ENCODE peak calls at places on chromosomes 3 and 15, in four cellular contexts. One of them, this sample, is unnamed.

GRCh38 chr15:97706059-97706458 is 254.4 kb upstream of the ARRDC4 start:
- DNase-seq in fibroblast of the aortic adventitia: no peak
- DNase-seq in HEK293T: no peak
- DNase-seq in Ammon's horn: no peak
- DNase-seq in this sample: no peak

GRCh38 chr3:79380581-79380980 is 387.2 kb downstream of the ROBO1 start:
- DNase-seq in Ammon's horn: no peak
- DNase-seq in HEK293T: no peak
- DNase-seq in fibroblast of the aortic adventitia: no peak
- DNase-seq in this sample: no peak

GRCh38 chr15:48550822-48551525 is 94.5 kb downstream of the FBN1 start:
- DNase-seq in fibroblast of the aortic adventitia: peak
- DNase-seq in Ammon's horn: no peak
- DNase-seq in HEK293T: no peak
- DNase-seq in this sample: no peak

GRCh38 chr3:9837701-9838582 is 5.9 kb downstream of the RPUSD3 start:
- DNase-seq in HEK293T: no peak
- DNase-seq in fibroblast of the aortic adventitia: no peak
- DNase-seq in Ammon's horn: no peak
- DNase-seq in this sample: no peak

GRCh38 chr3:13009132-13009945 is 63.9 kb downstream of the IQSEC1 start:
- DNase-seq in Ammon's horn: peak
- DNase-seq in HEK293T: no peak
- DNase-seq in fibroblast of the aortic adventitia: no peak
- DNase-seq in this sample: no peak

GRCh38 chr3:10855083-10855870 is 39.2 kb downstream of the SLC6A11 start:
- DNase-seq in fibroblast of the aortic adventitia: no peak
- DNase-seq in HEK293T: no peak
- DNase-seq in Ammon's horn: no peak
- DNase-seq in this sample: no peak

GRCh38 chr3:67109651-67110204 is 111.6 kb downstream of the KBTBD8 start:
- DNase-seq in Ammon's horn: peak
- DNase-seq in fibroblast of the aortic adventitia: peak
- DNase-seq in HEK293T: no peak
- DNase-seq in this sample: no peak

GRCh38 chr3:31947671-31948091 is 33.4 kb downstream of the OSBPL10 start:
- DNase-seq in HEK293T: no peak
- DNase-seq in fibroblast of the aortic adventitia: no peak
- DNase-seq in Ammon's horn: no peak
- DNase-seq in this sample: no peak

GRCh38 chr15:62591842-62592838 is 427.1 kb upstream of the C2CD4B start:
- DNase-seq in Ammon's horn: no peak
- DNase-seq in HEK293T: no peak
- DNase-seq in fibroblast of the aortic adventitia: peak
- DNase-seq in this sample: no peak

GRCh38 chr3:62229201-62229600 is 144.1 kb downstream of the FEZF2 start:
- DNase-seq in HEK293T: no peak
- DNase-seq in Ammon's horn: peak
- DNase-seq in fibroblast of the aortic adventitia: no peak
- DNase-seq in this sample: no peak

GRCh38 chr3:16240229-16241023 is 24.3 kb downstream of the DPH3 start:
- DNase-seq in HEK293T: no peak
- DNase-seq in fibroblast of the aortic adventitia: peak
- DNase-seq in Ammon's horn: no peak
- DNase-seq in this sample: no peak

GRCh38 chr15:29124581-29125381 is 144.8 kb downstream of the NSMCE3 start:
- DNase-seq in Ammon's horn: no peak
- DNase-seq in fibroblast of the aortic adventitia: no peak
- DNase-seq in HEK293T: no peak
- DNase-seq in this sample: peak

GRCh38 chr3:4426782-4427344 is 40.2 kb downstream of the SUMF1 start:
- DNase-seq in fibroblast of the aortic adventitia: peak
- DNase-seq in Ammon's horn: no peak
- DNase-seq in HEK293T: peak
- DNase-seq in this sample: peak